ENCODE peak calls at places on chromosome 12, in five cellular contexts. A is kidney, X is K562, S is left kidney, U is HT-29. Y is an unnamed sample.

GRCh38 chr12:57092529-57092862 is 3.6 kb downstream of the NAB2 start:
- DNase-seq in A (no peak), X (no peak), S (no peak), U (no peak), Y (no peak)

GRCh38 chr12:48165089-48166031 is 8.0 kb upstream of the ASB8 start:
- DNase-seq in A (no peak), X (peak; percentile 62), S (peak; percentile 84), U (peak; percentile 73), Y (peak; percentile 73)

GRCh38 chr12:46664771-46665287 is 161.0 kb downstream of the SLC38A4 start:
- DNase-seq in A (no peak), X (no peak), S (peak; percentile 70), U (peak; percentile 57), Y (peak; percentile 56)

GRCh38 chr12:43914923-43915468 is 79.1 kb downstream of the TMEM117 start:
- DNase-seq in A (no peak), X (no peak), S (peak; percentile 1), U (peak; percentile 9), Y (peak; percentile 49)

GRCh38 chr12:8950702-8951478 is 1.4 kb upstream of the M6PR start:
- DNase-seq in A (no peak), X (no peak), S (no peak), U (no peak), Y (no peak)

GRCh38 chr12:30134229-30134628 is 350.5 kb upstream of the TMTC1 start:
- DNase-seq in A (no peak), X (peak; percentile 15), S (no peak), U (peak; percentile 66), Y (peak; percentile 73)

GRCh38 chr12:131911251-131911650 is 16.8 kb downstream of the ULK1 start:
- DNase-seq in A (peak; percentile 56), X (no peak), S (no peak), U (no peak), Y (no peak)

GRCh38 chr12:103470664-103471063 is 25.1 kb downstream of the C12orf42 start:
- DNase-seq in A (no peak), X (no peak), S (no peak), U (no peak), Y (no peak)

GRCh38 chr12:45934956-45935355 is 55.4 kb downstream of the SCAF11 start:
- DNase-seq in A (no peak), X (no peak), S (no peak), U (no peak), Y (no peak)

GRCh38 chr12:57448669-57449068 is 6.4 kb upstream of the INHBE start:
- DNase-seq in A (no peak), X (no peak), S (no peak), U (no peak), Y (no peak)

GRCh38 chr12:95982602-95983001 is 13.5 kb downstream of the HAL start:
- DNase-seq in A (no peak), X (no peak), S (no peak), U (no peak), Y (no peak)

GRCh38 chr12:123436017-123436964 is at the start of gene RILPL2:
- DNase-seq in A (peak; percentile 96), X (peak; percentile 88), S (peak; percentile 91), U (peak; percentile 80), Y (peak; percentile 75)

GRCh38 chr12:13028825-13029570 is 15.2 kb upstream of the FAM234B start:
- DNase-seq in A (no peak), X (no peak), S (no peak), U (no peak), Y (peak; percentile 86)

GRCh38 chr12:128817115-128818015 is 6.4 kb downstream of the SLC15A4 start:
- DNase-seq in A (no peak), X (no peak), S (peak; percentile 36), U (no peak), Y (no peak)

GRCh38 chr12:95224202-95225170 is 6.9 kb downstream of the VEZT start:
- DNase-seq in A (no peak), X (no peak), S (no peak), U (no peak), Y (no peak)

GRCh38 chr12:65885716-65886115 is 61.4 kb downstream of the HMGA2 start:
- DNase-seq in A (no peak), X (no peak), S (no peak), U (no peak), Y (no peak)

GRCh38 chr12:12379831-12380730 is 23.2 kb downstream of the BORCS5 start:
- DNase-seq in A (no peak), X (no peak), S (no peak), U (no peak), Y (no peak)

GRCh38 chr12:7439579-7440505 is 4.1 kb downstream of the CD163L1 start:
- DNase-seq in A (peak; percentile 71), X (peak; percentile 69), S (peak; percentile 88), U (no peak), Y (peak; percentile 70)

GRCh38 chr12:113940357-113940756 is 25.8 kb downstream of the RBM19 start:
- DNase-seq in A (no peak), X (no peak), S (no peak), U (no peak), Y (peak; percentile 4)

GRCh38 chr12:71415336-71416231 is 24.0 kb upstream of the LGR5 start:
- DNase-seq in A (no peak), X (peak; percentile 44), S (peak; percentile 78), U (peak; percentile 87), Y (peak; percentile 81)

GRCh38 chr12:50065726-50066310 is 8.4 kb downstream of the ASIC1 start:
- DNase-seq in A (peak; percentile 28), X (no peak), S (no peak), U (no peak), Y (no peak)

GRCh38 chr12:104285740-104286537 is 17.6 kb upstream of the EID3 start:
- DNase-seq in A (no peak), X (no peak), S (no peak), U (peak; percentile 63), Y (no peak)

GRCh38 chr12:78191611-78192010 is 360.9 kb downstream of the NAV3 start:
- DNase-seq in A (no peak), X (no peak), S (no peak), U (no peak), Y (no peak)

GRCh38 chr12:15646586-15646985 is 142.6 kb downstream of the EPS8 start:
- DNase-seq in A (no peak), X (no peak), S (no peak), U (no peak), Y (no peak)

GRCh38 chr12:40691913-40692616 is at the start of gene CNTN1:
- DNase-seq in A (peak; percentile 89), X (peak; percentile 6), S (peak; percentile 95), U (no peak), Y (peak; percentile 98)

GRCh38 chr12:15688202-15688736 is 100.9 kb downstream of the EPS8 start:
- DNase-seq in A (no peak), X (no peak), S (peak; percentile 20), U (peak; percentile 74), Y (peak; percentile 91)

GRCh38 chr12:108611884-108612415 is 14.1 kb upstream of the TMEM119 start:
- DNase-seq in A (no peak), X (peak; percentile 74), S (no peak), U (peak; percentile 36), Y (peak; percentile 63)

GRCh38 chr12:88153959-88154358 is 11.9 kb downstream of the TMTC3 start:
- DNase-seq in A (no peak), X (no peak), S (peak; percentile 51), U (peak; percentile 65), Y (peak; percentile 15)

GRCh38 chr12:83097656-83098055 is 410.9 kb downstream of the TMTC2 start:
- DNase-seq in A (no peak), X (no peak), S (no peak), U (no peak), Y (no peak)

GRCh38 chr12:121223947-121224285 is 14.0 kb downstream of the P2RX4 start:
- DNase-seq in A (no peak), X (no peak), S (no peak), U (no peak), Y (no peak)

GRCh38 chr12:1583421-1584078 is 10.8 kb downstream of the FBXL14 start:
- DNase-seq in A (no peak), X (peak; percentile 69), S (peak; percentile 91), U (peak; percentile 89), Y (peak; percentile 93)

GRCh38 chr12:105848286-105848685 is 290.5 kb downstream of the NUAK1 start:
- DNase-seq in A (no peak), X (no peak), S (no peak), U (no peak), Y (no peak)

GRCh38 chr12:14845350-14845750 is 2.0 kb upstream of the ART4 start:
- DNase-seq in A (no peak), X (peak; percentile 21), S (peak; percentile 87), U (peak; percentile 85), Y (peak; percentile 84)

GRCh38 chr12:53951577-53952334 is 2.9 kb upstream of the HOXC12 start:
- DNase-seq in A (no peak), X (no peak), S (peak; percentile 37), U (no peak), Y (peak; percentile 65)

GRCh38 chr12:93376436-93377251 is 1.1 kb upstream of the NUDT4 start:
- DNase-seq in A (no peak), X (no peak), S (peak; percentile 52), U (peak; percentile 76), Y (peak; percentile 90)

GRCh38 chr12:67594888-67595287 is 53.7 kb upstream of the DYRK2 start:
- DNase-seq in A (no peak), X (no peak), S (no peak), U (no peak), Y (no peak)

GRCh38 chr12:47837190-47838171 is 17.8 kb upstream of the HDAC7 start:
- DNase-seq in A (no peak), X (peak; percentile 72), S (peak; percentile 88), U (peak; percentile 93), Y (peak; percentile 84)

GRCh38 chr12:110345176-110345651 is 58.3 kb downstream of the ANAPC7 start:
- DNase-seq in A (peak; percentile 83), X (no peak), S (no peak), U (peak; percentile 74), Y (no peak)

Y was measured in NCI-H82.